ENCODE peak calls at places on chromosomes 6 and 20, in four cellular contexts. One of them, this sample, is unnamed.

GRCh38 chr20:63178445-63178818 is 37.5 kb downstream of the YTHDF1 start:
- DNase-seq in stomach: no peak
- DNase-seq in ovary: no peak
- DNase-seq in kidney: peak; percentile 52
- DNase-seq in this sample: no peak

GRCh38 chr6:136956590-136957573 is 34.8 kb downstream of the SLC35D3 start:
- DNase-seq in stomach: no peak
- DNase-seq in kidney: no peak
- DNase-seq in ovary: no peak
- DNase-seq in this sample: peak; percentile 67

GRCh38 chr6:41512146-41512701 is 34.0 kb upstream of the FOXP4 start:
- DNase-seq in stomach: no peak
- DNase-seq in ovary: no peak
- DNase-seq in kidney: no peak
- DNase-seq in this sample: no peak

GRCh38 chr20:60658661-60659060 is 593.4 kb upstream of the CDH4 start:
- DNase-seq in stomach: no peak
- DNase-seq in kidney: no peak
- DNase-seq in ovary: no peak
- DNase-seq in this sample: no peak

GRCh38 chr6:44020148-44020547 is 107.1 kb downstream of the MRPL14 start:
- DNase-seq in ovary: peak; percentile 40
- DNase-seq in stomach: no peak
- DNase-seq in kidney: peak; percentile 67
- DNase-seq in this sample: peak; percentile 62

GRCh38 chr6:85856235-85856634 is 213.5 kb upstream of the SYNCRIP start:
- DNase-seq in ovary: no peak
- DNase-seq in stomach: no peak
- DNase-seq in kidney: no peak
- DNase-seq in this sample: no peak

GRCh38 chr6:157518399-157519250 is 137.6 kb downstream of the ZDHHC14 start:
- DNase-seq in kidney: no peak
- DNase-seq in stomach: no peak
- DNase-seq in ovary: peak; percentile 52
- DNase-seq in this sample: no peak

GRCh38 chr6:113696960-113697359 is 160.2 kb upstream of the MARCKS start:
- DNase-seq in stomach: no peak
- DNase-seq in kidney: no peak
- DNase-seq in ovary: no peak
- DNase-seq in this sample: no peak

GRCh38 chr6:88807622-88808021 is 155.8 kb downstream of the RNGTT start:
- DNase-seq in stomach: no peak
- DNase-seq in kidney: no peak
- DNase-seq in ovary: no peak
- DNase-seq in this sample: no peak

GRCh38 chr6:5201271-5201670 is 59.5 kb downstream of the LYRM4 start:
- DNase-seq in stomach: no peak
- DNase-seq in kidney: no peak
- DNase-seq in ovary: no peak
- DNase-seq in this sample: no peak

GRCh38 chr6:6494677-6495076 is 93.8 kb upstream of the LY86 start:
- DNase-seq in stomach: peak; percentile 35
- DNase-seq in kidney: no peak
- DNase-seq in ovary: no peak
- DNase-seq in this sample: peak; percentile 70

GRCh38 chr20:44526129-44526528 is 4.3 kb upstream of the SERINC3 start:
- DNase-seq in kidney: no peak
- DNase-seq in ovary: no peak
- DNase-seq in stomach: no peak
- DNase-seq in this sample: peak; percentile 41

GRCh38 chr6:291148-291696 is 1.1 kb upstream of the DUSP22 start:
- DNase-seq in ovary: no peak
- DNase-seq in kidney: no peak
- DNase-seq in stomach: no peak
- DNase-seq in this sample: peak; percentile 30

DNA sequence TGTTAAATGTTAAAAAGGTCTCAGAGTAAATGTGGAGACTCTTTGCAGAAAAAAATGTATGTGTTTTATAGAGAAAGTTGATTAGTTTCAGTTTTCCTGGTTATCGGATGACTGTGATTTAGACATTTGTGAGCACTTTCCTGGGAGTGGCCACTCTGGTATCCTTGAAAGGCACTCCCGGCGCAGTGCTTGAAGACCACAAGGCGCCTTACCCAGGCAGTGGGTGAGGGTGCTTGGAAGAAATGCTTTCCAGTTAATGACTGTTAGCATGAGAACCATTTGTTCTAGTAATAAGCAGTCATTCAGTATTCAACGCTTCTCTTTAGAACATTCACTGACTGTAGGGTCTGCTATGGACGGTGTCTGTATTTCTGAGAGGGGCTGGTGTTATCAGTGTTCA is 7.2 kb downstream of the CDS2 start:
- DNase-seq in stomach: no peak
- DNase-seq in kidney: no peak
- DNase-seq in ovary: no peak
- DNase-seq in this sample: no peak
- H3K4me1 ChIP-seq in stomach: peaks cover 69% of the 10 kb centered on the region
- H3K4me1 ChIP-seq in kidney: peaks cover 5% of the 10 kb centered on the region
- H3K4me1 ChIP-seq in ovary: peaks cover 3% of the 10 kb centered on the region
- H3K4me1 ChIP-seq in this sample: no peaks in the 10 kb centered on the region

GRCh38 chr20:2133318-2134183 is 31.9 kb downstream of the STK35 start:
- DNase-seq in ovary: no peak
- DNase-seq in kidney: no peak
- DNase-seq in stomach: no peak
- DNase-seq in this sample: peak; percentile 42
- H3K4me3 ChIP-seq in ovary: no peak overlapping the region
- H3K4me3 ChIP-seq in kidney: no peak overlapping the region
- H3K4me3 ChIP-seq in stomach: no peak overlapping the region
- H3K4me3 ChIP-seq in this sample: no peak overlapping the region

DNA sequence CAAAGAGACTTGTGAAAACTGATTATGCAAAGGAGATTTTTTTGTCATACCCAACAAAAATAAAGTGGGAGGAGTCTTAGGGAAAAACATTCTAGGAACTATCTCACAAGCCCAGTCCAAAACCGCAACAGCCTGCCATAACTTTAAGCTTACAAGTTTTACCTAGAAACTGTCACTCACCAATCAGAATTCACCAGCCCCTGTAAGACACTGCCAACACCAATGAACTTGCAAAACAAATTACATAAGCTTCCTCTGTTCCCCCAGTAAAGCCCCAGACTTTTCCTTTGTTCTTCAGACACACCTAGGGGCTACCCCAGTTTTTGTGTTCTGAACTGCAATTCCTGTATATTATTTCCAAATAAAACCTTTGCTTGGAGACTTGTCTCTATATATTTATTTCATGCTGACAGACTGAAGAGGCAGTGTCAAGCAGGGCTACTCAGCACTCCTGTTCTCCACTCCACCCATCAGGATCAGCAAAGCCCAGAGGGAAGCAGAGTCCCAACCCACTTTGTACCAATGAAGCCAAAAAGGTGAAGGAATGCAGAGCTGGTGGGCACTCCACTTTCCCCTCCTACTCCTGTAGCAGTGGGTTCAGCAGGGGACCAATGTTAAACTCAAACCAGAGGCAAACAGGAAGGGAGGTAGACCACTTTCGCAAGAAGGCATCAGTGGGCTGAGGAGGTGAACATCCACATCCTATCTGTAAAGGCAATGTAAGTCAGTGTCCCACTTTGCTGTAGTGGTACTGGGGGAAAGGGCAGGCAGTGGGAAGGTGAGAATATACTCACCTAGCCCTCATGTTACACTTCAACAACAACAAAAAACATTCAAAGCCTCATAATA is 142.5 kb upstream of the RUNX2 start:
- DNase-seq in ovary: no peak
- DNase-seq in stomach: no peak
- DNase-seq in kidney: no peak
- DNase-seq in this sample: peak; percentile 11
- TF ChIP-seq CTCF in ovary: no peak
- TF ChIP-seq CTCF in stomach: no peak
- TF ChIP-seq CTCF in kidney: no peak
- TF ChIP-seq CTCF in this sample: no peak

GRCh38 chr6:139161817-139162284 is 27.0 kb downstream of the HECA start:
- DNase-seq in ovary: no peak
- DNase-seq in stomach: no peak
- DNase-seq in kidney: no peak
- DNase-seq in this sample: no peak
- H3K4me1 ChIP-seq in ovary: peaks cover 1% of the 10 kb centered on the region
- H3K4me1 ChIP-seq in stomach: peaks cover 65% of the 10 kb centered on the region
- H3K4me1 ChIP-seq in kidney: peaks cover 5% of the 10 kb centered on the region
- H3K4me1 ChIP-seq in this sample: no peaks in the 10 kb centered on the region

GRCh38 chr6:53310751-53311585 is 37.8 kb downstream of the ELOVL5 start:
- DNase-seq in stomach: no peak
- DNase-seq in kidney: no peak
- DNase-seq in ovary: no peak
- DNase-seq in this sample: no peak

GRCh38 chr6:53309059-53309896 is 39.5 kb downstream of the ELOVL5 start:
- DNase-seq in stomach: peak; percentile 38
- DNase-seq in ovary: no peak
- DNase-seq in kidney: no peak
- DNase-seq in this sample: peak; percentile 92

GRCh38 chr6:53311586-53311935 is 37.2 kb downstream of the ELOVL5 start:
- DNase-seq in kidney: no peak
- DNase-seq in ovary: no peak
- DNase-seq in stomach: no peak
- DNase-seq in this sample: no peak

GRCh38 chr6:53312355-53312754 is 36.4 kb downstream of the ELOVL5 start:
- DNase-seq in ovary: no peak
- DNase-seq in kidney: no peak
- DNase-seq in stomach: no peak
- DNase-seq in this sample: no peak

DNA sequence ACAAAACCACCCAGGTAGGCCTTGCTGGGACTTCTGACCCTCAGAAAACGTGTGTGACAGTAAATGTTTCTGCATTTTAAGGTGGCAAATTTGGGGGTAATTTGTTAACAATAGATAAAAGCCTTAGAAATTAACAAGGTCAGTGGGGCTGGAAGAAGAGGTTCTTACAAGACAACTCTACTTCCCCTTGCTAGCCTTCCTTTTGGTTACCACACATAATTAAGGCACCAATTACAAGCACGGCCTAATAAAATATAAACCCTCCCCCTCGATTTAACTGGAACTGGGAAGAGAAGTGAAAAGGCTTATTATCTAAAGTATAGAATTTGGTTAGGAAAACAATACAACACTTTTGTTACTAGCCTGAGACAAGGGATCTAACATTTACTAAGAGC is 38.9 kb downstream of the ELOVL5 start:
- DNase-seq in kidney: no peak
- DNase-seq in stomach: no peak
- DNase-seq in ovary: no peak
- DNase-seq in this sample: no peak
- H3K4me3 ChIP-seq in kidney: no peak overlapping the region
- H3K4me3 ChIP-seq in stomach: no peak overlapping the region
- H3K4me3 ChIP-seq in ovary: no peak overlapping the region
- H3K4me3 ChIP-seq in this sample: no peak overlapping the region

DNA sequence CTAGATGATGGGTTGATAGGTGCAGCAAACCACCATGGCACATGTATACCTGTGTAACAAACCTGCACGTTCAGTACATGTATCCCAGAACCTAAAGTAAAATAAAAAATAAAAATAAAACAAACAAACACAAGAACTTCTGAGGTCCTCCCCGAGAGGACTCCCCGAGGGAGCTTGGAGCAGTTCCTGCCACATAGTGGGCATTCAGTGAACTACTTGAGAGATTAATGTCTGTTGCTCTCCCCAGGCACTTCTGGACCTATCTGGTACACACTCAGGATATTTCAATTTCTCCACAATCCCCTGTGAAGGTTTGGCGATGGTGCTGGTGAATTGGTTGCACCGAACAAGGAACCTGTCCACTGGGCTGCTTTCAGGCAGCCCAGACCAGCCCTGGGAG is 311.2 kb downstream of the ESR1 start:
- DNase-seq in ovary: no peak
- DNase-seq in stomach: no peak
- DNase-seq in kidney: no peak
- DNase-seq in this sample: no peak
- TF ChIP-seq CTCF in ovary: no peak
- TF ChIP-seq CTCF in stomach: no peak
- TF ChIP-seq CTCF in kidney: no peak
- TF ChIP-seq CTCF in this sample: no peak